ENCODE peak calls at places on chromosomes 5 and 9, in five cellular contexts. Z, A, R, T and U are unnamed samples.

GRCh38 chr9:6779417-6780241 is 21.9 kb downstream of the KDM4C start:
- DNase-seq in Z (no peak), A (peak), R (peak), T (no peak), U (peak)

GRCh38 chr5:170055606-170056005 is 50.1 kb upstream of the FOXI1 start:
- DNase-seq in Z (no peak), A (no peak), R (no peak), T (no peak), U (no peak)

GRCh38 chr9:13274901-13275641 is 4.4 kb downstream of the MPDZ start:
- DNase-seq in Z (no peak), A (no peak), R (no peak), T (no peak), U (peak)

GRCh38 chr9:69461488-69461887 is 136.5 kb downstream of the ENTREP1 start:
- DNase-seq in Z (no peak), A (no peak), R (no peak), T (no peak), U (no peak)

GRCh38 chr9:107750741-107751521 is 261.4 kb upstream of the KLF4 start:
- DNase-seq in Z (peak), A (no peak), R (peak), T (no peak), U (no peak)

GRCh38 chr9:111957856-111958631 is 61.4 kb downstream of the UGCG start:
- DNase-seq in Z (no peak), A (no peak), R (no peak), T (no peak), U (no peak)

GRCh38 chr9:2709645-2710101 is 7.6 kb upstream of the KCNV2 start:
- DNase-seq in Z (no peak), A (no peak), R (no peak), T (no peak), U (peak)

GRCh38 chr5:60634054-60634453 is 65.9 kb downstream of the DEPDC1B start:
- DNase-seq in Z (no peak), A (no peak), R (no peak), T (no peak), U (no peak)

GRCh38 chr9:22215492-22215891 is 206.4 kb upstream of the CDKN2B start:
- DNase-seq in Z (no peak), A (no peak), R (no peak), T (no peak), U (no peak)

GRCh38 chr5:157143127-157143959 is 678 bp upstream of the MED7 start:
- DNase-seq in Z (peak), A (peak), R (no peak), T (no peak), U (peak)

GRCh38 chr9:35681341-35682002 is 7.7 kb downstream of the CA9 start:
- DNase-seq in Z (no peak), A (no peak), R (no peak), T (no peak), U (no peak)

GRCh38 chr5:74632947-74633356 is 7.6 kb downstream of the ENC1 start:
- DNase-seq in Z (no peak), A (no peak), R (peak), T (no peak), U (no peak)

GRCh38 chr5:98763001-98763630 is 10.3 kb upstream of the RGMB start:
- DNase-seq in Z (no peak), A (no peak), R (no peak), T (no peak), U (no peak)

GRCh38 chr9:77589046-77589795 is 58.9 kb downstream of the GNA14 start:
- DNase-seq in Z (peak), A (no peak), R (no peak), T (no peak), U (no peak)

GRCh38 chr9:69376651-69377050 is 51.6 kb downstream of the ENTREP1 start:
- DNase-seq in Z (no peak), A (no peak), R (no peak), T (no peak), U (no peak)

GRCh38 chr9:121566401-121567141 is 66.9 kb upstream of the GGTA1 start:
- DNase-seq in Z (no peak), A (no peak), R (no peak), T (no peak), U (peak)

GRCh38 chr5:164303646-164304225 is 798.3 kb downstream of the MAT2B start:
- DNase-seq in Z (no peak), A (no peak), R (no peak), T (no peak), U (no peak)

GRCh38 chr5:164301136-164301535 is 795.7 kb downstream of the MAT2B start:
- DNase-seq in Z (no peak), A (no peak), R (no peak), T (no peak), U (no peak)

GRCh38 chr5:164301708-164302107 is 796.3 kb downstream of the MAT2B start:
- DNase-seq in Z (no peak), A (no peak), R (no peak), T (no peak), U (no peak)

GRCh38 chr5:164300295-164300694 is 794.9 kb downstream of the MAT2B start:
- DNase-seq in Z (no peak), A (peak), R (no peak), T (no peak), U (no peak)

DNA sequence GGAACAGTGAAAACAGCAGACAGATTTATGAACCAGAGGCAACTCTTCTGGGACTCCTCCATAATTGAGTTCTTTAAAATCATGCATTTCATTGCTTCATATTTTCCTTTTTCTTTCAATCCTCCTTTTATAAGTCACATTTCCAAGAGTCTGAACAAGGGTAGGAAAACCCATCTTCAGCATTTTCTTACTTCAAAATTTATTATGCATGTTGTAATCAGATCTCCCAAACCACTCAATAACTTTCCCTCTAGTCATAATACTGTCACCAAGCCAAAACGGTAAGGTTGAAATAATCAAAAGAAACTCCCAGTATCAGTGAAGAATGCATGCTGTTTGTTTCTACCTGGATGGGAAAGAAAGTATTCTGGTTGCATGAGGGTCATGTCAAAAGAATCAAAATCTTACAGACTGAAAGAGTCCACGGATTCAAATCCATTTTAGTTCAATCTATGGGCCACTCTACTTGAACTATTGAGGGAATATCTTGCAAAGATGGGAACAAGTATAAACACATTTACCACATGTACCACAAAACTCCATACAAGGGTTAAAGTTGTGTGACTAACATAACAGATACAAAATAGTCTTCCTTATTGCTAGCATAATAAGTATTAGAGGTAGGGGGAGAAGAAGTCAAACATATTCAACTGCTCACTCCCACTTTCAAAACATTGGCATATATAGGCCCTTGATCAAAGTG is 797.3 kb downstream of the MAT2B start:
- DNase-seq in Z (no peak), A (no peak), R (no peak), T (no peak), U (no peak)
- TF ChIP-seq MAX in Z (no peak), A (no peak), R (no peak), T (no peak), U (no peak)

GRCh38 chr5:42718591-42718990 is 38.0 kb upstream of the CCDC152 start:
- DNase-seq in Z (no peak), A (no peak), R (no peak), T (peak), U (no peak)
- TF ChIP-seq SMC3 in Z (no peak), A (no peak), R (no peak), T (no peak), U (no peak)

DNA sequence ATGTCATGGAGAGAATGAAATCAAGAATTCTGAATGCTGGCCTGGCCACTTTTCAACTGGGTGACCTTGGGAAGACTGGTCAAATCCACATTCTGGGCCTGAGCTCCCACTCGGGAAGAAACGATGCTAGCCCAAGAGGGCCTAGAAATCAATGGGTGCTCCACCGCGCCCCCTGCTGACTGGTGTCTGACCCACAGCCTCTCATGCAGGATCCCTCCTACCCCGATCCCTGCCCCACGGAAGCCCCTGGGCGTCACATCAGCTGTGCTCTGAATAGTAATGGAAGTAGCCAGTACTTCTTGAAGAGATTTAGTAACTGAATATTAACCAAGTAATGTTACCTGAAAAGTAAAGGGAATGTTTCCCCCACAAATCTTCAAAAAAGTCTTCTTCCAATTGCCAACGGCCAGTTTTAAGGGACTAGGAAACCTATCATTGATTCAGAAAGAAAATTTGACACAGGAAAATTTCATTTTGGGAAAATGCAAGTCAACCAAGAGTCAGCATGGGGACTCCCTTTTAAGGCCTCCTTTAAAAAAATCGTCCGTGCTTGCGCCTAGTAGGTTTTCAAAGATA is 43.9 kb downstream of the CRB2 start:
- DNase-seq in Z (peak), A (peak), R (no peak), T (no peak), U (peak)
- TF ChIP-seq MAX in Z (no peak), A (no peak), R (no peak), T (no peak), U (no peak)

DNA sequence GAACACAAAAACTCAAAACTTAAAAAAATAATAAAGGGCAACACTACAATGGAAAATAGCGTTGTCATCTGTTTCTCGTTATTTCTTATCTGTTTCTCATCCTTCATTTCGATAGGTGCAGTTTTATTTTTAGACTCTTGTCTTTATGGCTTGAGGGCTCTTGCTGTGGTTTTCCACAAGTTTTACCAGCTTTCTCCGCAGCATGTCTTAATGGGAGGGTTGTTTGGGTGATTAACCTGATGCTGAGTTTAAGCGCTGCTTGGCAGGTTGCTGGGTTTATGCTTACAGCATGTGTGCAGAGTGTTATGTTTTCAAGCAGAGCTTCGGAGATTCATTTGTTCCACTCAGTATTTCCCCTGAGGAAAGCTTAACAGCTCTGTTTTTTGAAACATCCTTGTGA is 153.9 kb downstream of the SLC12A2 start:
- DNase-seq in Z (no peak), A (no peak), R (no peak), T (no peak), U (no peak)
- TF ChIP-seq SMC3 in Z (no peak), A (no peak), R (no peak), T (no peak), U (no peak)